ENCODE peak calls at places on chromosome 19, in eight cellular contexts. One of them, this sample, is unnamed.

GRCh38 chr19:45591004-45591637 is 6.5 kb upstream of the OPA3 start:
- DNase-seq in GM20000: no peak
- DNase-seq in activated CD4-positive, alpha-beta T cell treated with anti-CD3 and anti-CD28 coated beads, Interleukin-2, amount 50 U/mL, for 1 hour: peak
- DNase-seq in T-helper 2 cell: no peak
- DNase-seq in stimulated activated naive B cell treated with anti-CD40 and anti-IgM and Interleukin-4, amounts not matched to agents 10 μg/mL and 1 μg/mL and 100 μg/mL, for 72 hours: no peak
- DNase-seq in stimulated activated CD4-positive, alpha-beta T cell treated with anti-CD3 and anti-CD28 coated beads, Interleukin-1b, Interleukin-23, amount 100 ng/mL, for 1 hour: no peak
- DNase-seq in anterior cingulate cortex: peak
- DNase-seq in T follicular helper cell: no peak
- DNase-seq in this sample: peak

GRCh38 chr19:37963190-37963947 is 56.4 kb downstream of the SIPA1L3 start:
- DNase-seq in GM20000: no peak
- DNase-seq in activated CD4-positive, alpha-beta T cell treated with anti-CD3 and anti-CD28 coated beads, Interleukin-2, amount 50 U/mL, for 1 hour: no peak
- DNase-seq in T-helper 2 cell: no peak
- DNase-seq in stimulated activated naive B cell treated with anti-CD40 and anti-IgM and Interleukin-4, amounts not matched to agents 10 μg/mL and 1 μg/mL and 100 μg/mL, for 72 hours: no peak
- DNase-seq in stimulated activated CD4-positive, alpha-beta T cell treated with anti-CD3 and anti-CD28 coated beads, Interleukin-1b, Interleukin-23, amount 100 ng/mL, for 1 hour: no peak
- DNase-seq in anterior cingulate cortex: no peak
- DNase-seq in T follicular helper cell: no peak
- DNase-seq in this sample: no peak

GRCh38 chr19:47353307-47353712 is 4.2 kb downstream of the DHX34 start:
- DNase-seq in GM20000: no peak
- DNase-seq in activated CD4-positive, alpha-beta T cell treated with anti-CD3 and anti-CD28 coated beads, Interleukin-2, amount 50 U/mL, for 1 hour: no peak
- DNase-seq in T-helper 2 cell: no peak
- DNase-seq in stimulated activated naive B cell treated with anti-CD40 and anti-IgM and Interleukin-4, amounts not matched to agents 10 μg/mL and 1 μg/mL and 100 μg/mL, for 72 hours: no peak
- DNase-seq in stimulated activated CD4-positive, alpha-beta T cell treated with anti-CD3 and anti-CD28 coated beads, Interleukin-1b, Interleukin-23, amount 100 ng/mL, for 1 hour: no peak
- DNase-seq in anterior cingulate cortex: no peak
- DNase-seq in T follicular helper cell: no peak
- DNase-seq in this sample: no peak

GRCh38 chr19:14078406-14078805 is 5.8 kb downstream of the MISP3 start:
- DNase-seq in GM20000: no peak
- DNase-seq in activated CD4-positive, alpha-beta T cell treated with anti-CD3 and anti-CD28 coated beads, Interleukin-2, amount 50 U/mL, for 1 hour: no peak
- DNase-seq in T-helper 2 cell: no peak
- DNase-seq in stimulated activated naive B cell treated with anti-CD40 and anti-IgM and Interleukin-4, amounts not matched to agents 10 μg/mL and 1 μg/mL and 100 μg/mL, for 72 hours: no peak
- DNase-seq in stimulated activated CD4-positive, alpha-beta T cell treated with anti-CD3 and anti-CD28 coated beads, Interleukin-1b, Interleukin-23, amount 100 ng/mL, for 1 hour: no peak
- DNase-seq in anterior cingulate cortex: no peak
- DNase-seq in T follicular helper cell: no peak
- DNase-seq in this sample: no peak

GRCh38 chr19:1206733-1207301 is 1.2 kb downstream of the STK11 start:
- DNase-seq in GM20000: no peak
- DNase-seq in activated CD4-positive, alpha-beta T cell treated with anti-CD3 and anti-CD28 coated beads, Interleukin-2, amount 50 U/mL, for 1 hour: peak
- DNase-seq in T-helper 2 cell: no peak
- DNase-seq in stimulated activated naive B cell treated with anti-CD40 and anti-IgM and Interleukin-4, amounts not matched to agents 10 μg/mL and 1 μg/mL and 100 μg/mL, for 72 hours: no peak
- DNase-seq in stimulated activated CD4-positive, alpha-beta T cell treated with anti-CD3 and anti-CD28 coated beads, Interleukin-1b, Interleukin-23, amount 100 ng/mL, for 1 hour: no peak
- DNase-seq in anterior cingulate cortex: no peak
- DNase-seq in T follicular helper cell: no peak
- DNase-seq in this sample: no peak

GRCh38 chr19:16419671-16420394 is 51.9 kb downstream of the EPS15L1 start:
- DNase-seq in GM20000: no peak
- DNase-seq in activated CD4-positive, alpha-beta T cell treated with anti-CD3 and anti-CD28 coated beads, Interleukin-2, amount 50 U/mL, for 1 hour: no peak
- DNase-seq in T-helper 2 cell: no peak
- DNase-seq in stimulated activated naive B cell treated with anti-CD40 and anti-IgM and Interleukin-4, amounts not matched to agents 10 μg/mL and 1 μg/mL and 100 μg/mL, for 72 hours: no peak
- DNase-seq in stimulated activated CD4-positive, alpha-beta T cell treated with anti-CD3 and anti-CD28 coated beads, Interleukin-1b, Interleukin-23, amount 100 ng/mL, for 1 hour: no peak
- DNase-seq in anterior cingulate cortex: no peak
- DNase-seq in T follicular helper cell: no peak
- DNase-seq in this sample: no peak

GRCh38 chr19:56942749-56943148 is 102.2 kb upstream of the PEG3 start:
- DNase-seq in GM20000: peak
- DNase-seq in activated CD4-positive, alpha-beta T cell treated with anti-CD3 and anti-CD28 coated beads, Interleukin-2, amount 50 U/mL, for 1 hour: no peak
- DNase-seq in T-helper 2 cell: peak
- DNase-seq in stimulated activated naive B cell treated with anti-CD40 and anti-IgM and Interleukin-4, amounts not matched to agents 10 μg/mL and 1 μg/mL and 100 μg/mL, for 72 hours: no peak
- DNase-seq in stimulated activated CD4-positive, alpha-beta T cell treated with anti-CD3 and anti-CD28 coated beads, Interleukin-1b, Interleukin-23, amount 100 ng/mL, for 1 hour: no peak
- DNase-seq in anterior cingulate cortex: no peak
- DNase-seq in T follicular helper cell: no peak
- DNase-seq in this sample: no peak

GRCh38 chr19:23528376-23528775 is 133.1 kb upstream of the ZNF91 start:
- DNase-seq in GM20000: no peak
- DNase-seq in activated CD4-positive, alpha-beta T cell treated with anti-CD3 and anti-CD28 coated beads, Interleukin-2, amount 50 U/mL, for 1 hour: no peak
- DNase-seq in T-helper 2 cell: no peak
- DNase-seq in stimulated activated naive B cell treated with anti-CD40 and anti-IgM and Interleukin-4, amounts not matched to agents 10 μg/mL and 1 μg/mL and 100 μg/mL, for 72 hours: no peak
- DNase-seq in stimulated activated CD4-positive, alpha-beta T cell treated with anti-CD3 and anti-CD28 coated beads, Interleukin-1b, Interleukin-23, amount 100 ng/mL, for 1 hour: no peak
- DNase-seq in anterior cingulate cortex: no peak
- DNase-seq in T follicular helper cell: no peak
- DNase-seq in this sample: no peak

GRCh38 chr19:41351339-41352245 is 2.1 kb downstream of the TGFB1 start:
- DNase-seq in GM20000: peak
- DNase-seq in activated CD4-positive, alpha-beta T cell treated with anti-CD3 and anti-CD28 coated beads, Interleukin-2, amount 50 U/mL, for 1 hour: peak
- DNase-seq in T-helper 2 cell: peak
- DNase-seq in stimulated activated naive B cell treated with anti-CD40 and anti-IgM and Interleukin-4, amounts not matched to agents 10 μg/mL and 1 μg/mL and 100 μg/mL, for 72 hours: peak
- DNase-seq in stimulated activated CD4-positive, alpha-beta T cell treated with anti-CD3 and anti-CD28 coated beads, Interleukin-1b, Interleukin-23, amount 100 ng/mL, for 1 hour: peak
- DNase-seq in anterior cingulate cortex: peak
- DNase-seq in T follicular helper cell: peak
- DNase-seq in this sample: peak